ENCODE peak calls at places on chromosomes 12 and 14, in ten cellular contexts. Y is transverse colon, X is choroid plexus epithelial cell, P is psoas muscle, W is Caco-2, V is type B pancreatic cell, B is HFF-Myc, C is cardiac fibroblast, Z is mucosa of descending colon, U is AG10803. Q is an unnamed sample.

GRCh38 chr14:64811676-64812075 is 68.0 kb downstream of the SPTB start:
- DNase-seq in Y (no peak), X (peak; percentile 8), P (no peak), W (no peak), V (no peak), B (no peak), C (no peak), Z (no peak), U (no peak), Q (no peak)

GRCh38 chr12:104751594-104751993 is 206.5 kb downstream of the SLC41A2 start:
- DNase-seq in Y (no peak), X (no peak), P (no peak), W (no peak), V (peak; percentile 1), B (no peak), C (no peak), Z (no peak), U (no peak), Q (no peak)

GRCh38 chr14:69789118-69789640 is 7.9 kb downstream of the SLC10A1 start:
- DNase-seq in Y (no peak), X (no peak), P (no peak), W (no peak), V (no peak), B (no peak), C (no peak), Z (no peak), U (no peak), Q (no peak)

GRCh38 chr12:78797201-78797931 is 67.2 kb upstream of the SYT1 start:
- DNase-seq in Y (no peak), X (peak; percentile 72), P (no peak), W (no peak), V (no peak), B (no peak), C (peak; percentile 70), Z (no peak), U (peak; percentile 37), Q (no peak)

GRCh38 chr12:131827961-131828534 is at the start of gene MMP17:
- DNase-seq in Y (peak; percentile 33), X (peak; percentile 62), P (peak; percentile 79), W (peak; percentile 78), V (peak; percentile 73), B (no peak), C (peak; percentile 56), Z (peak; percentile 58), U (peak; percentile 68), Q (peak; percentile 67)

GRCh38 chr14:66782853-66783252 is 274.9 kb downstream of the GPHN start:
- DNase-seq in Y (no peak), X (no peak), P (no peak), W (peak; percentile 21), V (no peak), B (no peak), C (no peak), Z (no peak), U (no peak), Q (no peak)

GRCh38 chr14:101554991-101555668 is 6.2 kb upstream of the DIO3 start:
- DNase-seq in Y (peak; percentile 71), X (no peak), P (peak; percentile 30), W (peak; percentile 33), V (no peak), B (no peak), C (no peak), Z (peak; percentile 69), U (no peak), Q (no peak)

GRCh38 chr12:113456761-113457160 is 14.9 kb downstream of the LHX5 start:
- DNase-seq in Y (no peak), X (no peak), P (no peak), W (no peak), V (no peak), B (no peak), C (no peak), Z (no peak), U (no peak), Q (no peak)

DNA sequence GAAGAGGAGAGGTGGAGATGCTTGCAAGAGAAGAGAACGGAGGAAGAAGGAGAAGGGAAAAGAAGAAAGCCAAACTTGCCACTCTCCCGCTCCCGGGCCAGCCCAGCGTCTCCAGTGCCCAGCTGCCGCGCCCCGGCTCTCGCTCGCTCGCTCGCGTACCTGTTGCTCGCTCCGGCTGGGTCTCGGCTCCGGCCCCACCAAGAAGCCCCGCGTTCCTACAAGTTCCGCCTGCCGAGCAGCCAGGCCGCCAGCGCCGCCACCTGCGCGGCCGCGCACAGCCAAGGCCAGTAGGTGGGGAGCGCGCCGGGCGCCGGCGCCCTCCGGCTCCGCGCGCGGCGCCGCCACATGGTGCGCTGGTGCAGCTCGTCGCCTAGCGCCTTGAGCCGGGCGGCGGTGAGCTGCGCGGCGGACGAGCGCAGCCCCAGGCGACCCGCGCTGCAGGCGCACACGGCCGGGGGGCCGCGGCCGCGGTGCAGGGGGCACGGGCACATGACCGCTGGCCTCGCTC is 370 bp downstream of the HRK start:
- DNase-seq in Y (peak; percentile 24), X (peak; percentile 42), P (peak; percentile 58), W (peak; percentile 76), V (no peak), B (no peak), C (no peak), Z (peak; percentile 46), U (peak; percentile 32), Q (peak; percentile 61)
- TF ChIP-seq CTCF in Y (no peak), X (no peak), P (no peak), W (no peak), V (no peak), B (no peak), C (no peak), Z (no peak), U (no peak), Q (no peak)

GRCh38 chr12:5648692-5649338 is 216.9 kb downstream of the NTF3 start:
- DNase-seq in Y (no peak), X (peak; percentile 4), P (no peak), W (peak; percentile 66), V (no peak), B (peak; percentile 4), C (no peak), Z (no peak), U (peak; percentile 57), Q (peak; percentile 1)
- TF ChIP-seq CTCF in Y (peak; percentile 46), X (peak; percentile 28), P (peak; percentile 32), W (peak; percentile 91), V (peak; percentile 76), B (peak; percentile 50), C (no peak), Z (no peak), U (peak; percentile 76), Q (no peak)

DNA sequence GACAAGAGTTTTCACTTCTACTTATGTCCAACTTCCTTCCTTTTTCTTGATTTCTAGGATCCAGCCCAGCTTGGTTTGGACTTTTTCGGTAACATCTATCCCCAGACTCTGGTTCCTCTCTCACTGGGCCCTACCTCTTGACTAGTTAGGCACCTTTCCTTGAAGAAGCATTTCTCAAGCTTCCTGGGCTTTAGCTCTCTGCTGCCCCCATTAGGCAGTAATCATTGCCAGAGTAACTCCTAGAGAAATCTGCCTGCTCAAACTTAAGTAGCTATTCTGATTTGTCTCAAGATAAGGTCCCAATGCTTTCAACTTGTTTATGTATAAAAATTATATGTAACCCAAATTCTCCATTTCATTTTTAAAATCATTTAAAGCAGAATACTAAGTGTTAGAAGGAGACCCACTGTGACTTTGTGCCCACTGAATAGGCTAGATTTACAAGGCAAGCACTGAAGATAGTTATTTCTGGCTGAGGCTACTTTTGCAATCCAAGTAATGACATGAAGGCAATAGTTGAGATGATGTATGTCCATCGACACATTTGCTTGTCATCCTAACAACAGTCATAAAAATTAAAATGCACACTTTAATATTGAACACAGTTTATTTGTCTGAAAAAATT is 275.0 kb upstream of the G2E3 start:
- DNase-seq in Y (no peak), X (peak; percentile 83), P (no peak), W (peak; percentile 52), V (no peak), B (peak; percentile 25), C (peak; percentile 77), Z (no peak), U (peak; percentile 52), Q (peak; percentile 68)
- TF ChIP-seq CTCF in Y (no peak), X (peak; percentile 95), P (peak; percentile 12), W (peak; percentile 54), V (peak; percentile 77), B (peak; percentile 90), C (peak; percentile 91), Z (no peak), U (peak; percentile 85), Q (peak; percentile 61)

GRCh38 chr12:95480230-95480629 is 6.3 kb downstream of the METAP2 start:
- DNase-seq in Y (no peak), X (peak; percentile 52), P (no peak), W (no peak), V (no peak), B (no peak), C (peak; percentile 47), Z (no peak), U (peak; percentile 46), Q (no peak)

GRCh38 chr12:95481888-95482287 is 7.9 kb downstream of the METAP2 start:
- DNase-seq in Y (no peak), X (no peak), P (no peak), W (no peak), V (no peak), B (no peak), C (no peak), Z (no peak), U (no peak), Q (no peak)

GRCh38 chr12:95484524-95484923 is 10.6 kb downstream of the METAP2 start:
- DNase-seq in Y (no peak), X (peak; percentile 35), P (no peak), W (no peak), V (no peak), B (no peak), C (peak; percentile 30), Z (no peak), U (peak; percentile 30), Q (no peak)

GRCh38 chr12:95487024-95487423 is 13.1 kb downstream of the METAP2 start:
- DNase-seq in Y (no peak), X (no peak), P (no peak), W (no peak), V (no peak), B (no peak), C (no peak), Z (no peak), U (peak; percentile 1), Q (no peak)

DNA sequence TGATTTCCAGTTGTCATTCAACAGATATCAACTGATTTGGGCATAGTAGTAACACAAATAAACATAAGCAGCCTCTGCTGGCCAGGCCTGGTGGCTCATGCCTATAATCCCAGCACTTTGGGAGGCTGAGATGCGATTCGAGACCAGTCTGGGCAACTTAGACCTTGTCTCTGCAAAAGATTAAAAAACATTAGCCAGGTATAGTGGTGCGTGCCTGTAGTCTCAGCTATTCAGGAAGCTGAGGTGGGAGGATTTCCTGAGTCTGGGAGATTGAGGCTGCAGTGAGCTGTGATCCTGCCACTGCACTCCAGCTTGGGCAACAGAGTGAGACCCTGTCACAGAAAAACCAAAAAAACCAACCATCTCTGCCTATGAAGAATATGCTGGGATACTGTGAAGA is 7.1 kb downstream of the METAP2 start:
- DNase-seq in Y (no peak), X (no peak), P (no peak), W (no peak), V (no peak), B (no peak), C (no peak), Z (no peak), U (no peak), Q (no peak)
- TF ChIP-seq CTCF in Y (no peak), X (peak; percentile 26), P (no peak), W (no peak), V (peak; percentile 25), B (no peak), C (peak; percentile 4), Z (no peak), U (no peak), Q (no peak)